ENCODE peak calls at places on chromosome 18, in six cellular contexts. Y, X, Q, E, B and I are unnamed samples. For H3K27me3, the result is how much of the 10 kb centered on the place peaks cover.

GRCh38 chr18:58105908-58106673 is 62.1 kb downstream of the NEDD4L start:
- DNase-seq in E (no peak), Q (peak), X (no peak), B (no peak), Y (no peak), I (no peak)

GRCh38 chr18:371616-371998 is 103.8 kb upstream of the THOC1 start:
- DNase-seq in E (no peak), Q (peak), B (no peak), Y (no peak), X (no peak), I (no peak)

GRCh38 chr18:67919316-67919715 is 402.8 kb upstream of the DSEL start:
- DNase-seq in Y (no peak), E (no peak), B (no peak), X (no peak), Q (no peak), I (no peak)

GRCh38 chr18:34697891-34698290 is 12.2 kb upstream of the DTNA start:
- DNase-seq in E (no peak), X (no peak), Q (no peak), B (no peak), Y (no peak), I (no peak)

GRCh38 chr18:65975536-65975935 is 224.7 kb downstream of the CDH7 start:
- DNase-seq in X (no peak), Y (no peak), B (no peak), Q (no peak), E (no peak), I (no peak)

GRCh38 chr18:76115580-76115979 is 379.5 kb downstream of the ZNF516 start:
- DNase-seq in B (no peak), Q (no peak), X (no peak), Y (no peak), E (no peak), I (no peak)

GRCh38 chr18:9614401-9615279 is at the start of gene PPP4R1:
- DNase-seq in X (peak), Y (peak), B (peak), E (peak), Q (peak), I (no peak)

GRCh38 chr18:56468379-56468778 is 170.0 kb downstream of the TXNL1 start:
- DNase-seq in Q (no peak), E (no peak), B (no peak), X (no peak), Y (no peak), I (no peak)

GRCh38 chr18:26593365-26594320 is 45.3 kb upstream of the KCTD1 start:
- DNase-seq in Y (no peak), E (no peak), Q (no peak), X (no peak), B (no peak), I (no peak)

GRCh38 chr18:22726469-22726868 is 206.7 kb upstream of the RBBP8 start:
- DNase-seq in E (no peak), Q (no peak), X (no peak), B (no peak), Y (no peak), I (no peak)

GRCh38 chr18:49546719-49547273 is 15.1 kb upstream of the LIPG start:
- DNase-seq in B (no peak), Q (no peak), X (no peak), E (no peak), Y (no peak), I (no peak)

GRCh38 chr18:9444549-9444948 is 30.8 kb upstream of the RALBP1 start:
- DNase-seq in X (no peak), B (no peak), Y (no peak), Q (no peak), E (no peak), I (no peak)

GRCh38 chr18:70493461-70493860 is 204.6 kb downstream of the SOCS6 start:
- DNase-seq in Y (no peak), X (no peak), B (no peak), Q (no peak), E (no peak), I (no peak)

GRCh38 chr18:33593261-33593660 is 15.2 kb downstream of the ASXL3 start:
- DNase-seq in E (no peak), Q (no peak), Y (no peak), B (no peak), X (no peak), I (no peak)

GRCh38 chr18:11927497-11927896 is 19.4 kb upstream of the MPPE1 start:
- DNase-seq in B (no peak), Q (no peak), E (no peak), Y (no peak), X (peak), I (no peak)

GRCh38 chr18:59787998-59788875 is 91.0 kb upstream of the CCBE1 start:
- DNase-seq in E (no peak), B (no peak), Q (no peak), X (peak), Y (no peak), I (peak)

GRCh38 chr18:12393998-12394397 is 13.7 kb upstream of the PRELID3A start:
- DNase-seq in X (no peak), E (peak), Y (no peak), Q (no peak), B (no peak), I (no peak)

GRCh38 chr18:59358611-59359575 is at the start of gene LMAN1:
- DNase-seq in Y (peak), X (peak), E (peak), Q (peak), B (peak), I (peak)

GRCh38 chr18:26863921-26864497 is 1.5 kb downstream of the AQP4 start:
- DNase-seq in Y (no peak), E (no peak), Q (no peak), X (no peak), B (no peak), I (no peak)

GRCh38 chr18:55706893-55707292 is 118.9 kb upstream of the TCF4 start:
- DNase-seq in X (peak), Q (no peak), Y (no peak), E (no peak), B (no peak), I (peak)

GRCh38 chr18:61348230-61348629 is 15.0 kb downstream of the CDH20 start:
- DNase-seq in X (no peak), B (no peak), Y (no peak), Q (no peak), E (no peak), I (no peak)

GRCh38 chr18:29361843-29362242 is 1184.9 kb upstream of the CDH2 start:
- DNase-seq in B (no peak), E (no peak), X (no peak), Q (no peak), Y (peak), I (no peak)

GRCh38 chr18:10798727-10799435 is 273.1 kb downstream of the NAPG start:
- DNase-seq in X (peak), Q (no peak), B (no peak), Y (no peak), E (no peak), I (peak)

GRCh38 chr18:59269563-59270214 is 3.6 kb downstream of the RAX start:
- DNase-seq in B (no peak), Y (no peak), E (no peak), X (no peak), Q (no peak), I (no peak)

GRCh38 chr18:73235491-73235890 is 367.7 kb upstream of the NETO1 start:
- DNase-seq in E (no peak), Q (no peak), B (no peak), X (no peak), Y (no peak), I (peak)

GRCh38 chr18:45802814-45803492 is 22.5 kb upstream of the SIGLEC15 start:
- DNase-seq in B (no peak), Y (no peak), E (no peak), Q (no peak), X (peak), I (peak)

GRCh38 chr18:26228562-26229260 is 2.5 kb downstream of the TAF4B start:
- DNase-seq in Y (no peak), B (no peak), Q (no peak), E (no peak), X (no peak), I (no peak)

GRCh38 chr18:57910817-57911216 is 107.7 kb upstream of the ATP8B1 start:
- DNase-seq in X (no peak), Y (peak), B (no peak), Q (no peak), E (peak), I (no peak)

GRCh38 chr18:44679056-44679911 is 1.4 kb upstream of the SETBP1 start:
- DNase-seq in Q (peak), B (peak), X (peak), E (peak), Y (peak), I (peak)

GRCh38 chr18:35322486-35323258 is 21.5 kb downstream of the ZNF24 start:
- DNase-seq in E (no peak), Y (no peak), B (no peak), Q (no peak), X (no peak), I (no peak)

GRCh38 chr18:36503477-36503876 is 206.0 kb downstream of the FHOD3 start:
- DNase-seq in X (no peak), Y (no peak), B (no peak), Q (no peak), E (no peak), I (no peak)

GRCh38 chr18:48996901-48997463 is 46.2 kb upstream of the SMAD7 start:
- DNase-seq in E (no peak), X (no peak), B (no peak), Y (no peak), Q (peak), I (peak)

GRCh38 chr18:51039138-51040112 is 9.4 kb downstream of the SMAD4 start:
- DNase-seq in Q (peak), E (peak), Y (peak), B (no peak), X (peak), I (peak)

GRCh38 chr18:54386043-54386442 is 28.3 kb downstream of the C18orf54 start:
- DNase-seq in B (no peak), Q (no peak), E (no peak), X (no peak), Y (peak), I (no peak)
- TF ChIP-seq CTCF in B (no peak), Q (no peak), E (no peak), X (no peak), Y (peak), I (no peak)

GRCh38 chr18:79553154-79553553 is 126.4 kb upstream of the CTDP1 start:
- DNase-seq in X (no peak), E (no peak), Q (no peak), B (no peak), Y (no peak), I (no peak)

GRCh38 chr18:79552696-79553095 is 126.9 kb upstream of the CTDP1 start:
- DNase-seq in Y (no peak), B (no peak), Q (no peak), X (no peak), E (no peak), I (no peak)

GRCh38 chr18:79554945-79555645 is 124.5 kb upstream of the CTDP1 start:
- DNase-seq in X (no peak), E (no peak), Q (no peak), B (no peak), Y (peak), I (no peak)

GRCh38 chr18:79554321-79554720 is 125.3 kb upstream of the CTDP1 start:
- DNase-seq in X (no peak), E (no peak), Y (no peak), B (no peak), Q (no peak), I (no peak)

GRCh38 chr18:79553696-79554095 is 125.9 kb upstream of the CTDP1 start:
- DNase-seq in B (no peak), Y (no peak), E (no peak), Q (no peak), X (no peak), I (no peak)
- H3K27me3 ChIP-seq in B (under half), Y (under half), E (under half), Q (half or more), X (under half), I (under half)

GRCh38 chr18:74457043-74457742 is at the start of gene DIPK1C:
- DNase-seq in Y (no peak), E (no peak), Q (no peak), X (no peak), B (peak), I (no peak)

GRCh38 chr18:74456409-74457042 is 582 bp downstream of the DIPK1C start:
- DNase-seq in Q (no peak), Y (no peak), E (no peak), X (no peak), B (peak), I (no peak)

GRCh38 chr18:74460825-74461224 is 3.7 kb upstream of the DIPK1C start:
- DNase-seq in B (no peak), Y (no peak), Q (no peak), X (no peak), E (no peak), I (no peak)

GRCh38 chr18:74457743-74458465 is 796 bp upstream of the DIPK1C start:
- DNase-seq in Y (no peak), E (no peak), B (peak), X (no peak), Q (no peak), I (no peak)

DNA sequence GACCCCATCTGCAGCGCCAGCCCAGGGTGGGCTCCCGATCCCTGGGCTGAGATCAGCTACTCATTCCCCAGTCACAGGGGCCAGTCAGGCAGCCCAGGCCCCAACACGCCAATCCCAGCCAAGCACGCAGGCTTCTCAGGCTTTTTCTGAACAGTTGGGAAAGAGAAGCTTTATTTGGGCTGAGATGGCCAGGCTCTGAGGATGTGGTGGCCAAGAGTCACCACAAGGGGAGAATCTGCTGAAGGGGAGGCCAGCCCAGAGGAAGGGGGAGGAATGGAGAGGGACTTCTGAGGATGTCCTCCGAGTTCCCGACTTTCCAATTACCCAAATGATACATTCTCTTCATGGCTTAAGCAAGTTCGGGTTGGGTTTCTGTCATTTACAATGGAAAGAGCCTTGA is 2.8 kb upstream of the DIPK1C start:
- DNase-seq in X (no peak), Y (peak), Q (peak), B (no peak), E (no peak), I (no peak)
- TF ChIP-seq CTCF in X (peak), Y (peak), Q (peak), B (peak), E (no peak), I (peak)

GRCh38 chr18:78986018-78986481 is 6.4 kb downstream of the SALL3 start:
- DNase-seq in E (no peak), Q (peak), X (peak), Y (no peak), B (no peak), I (no peak)
- H3K27me3 ChIP-seq in E (under half), Q (half or more), X (half or more), Y (under half), B (half or more), I (under half)

GRCh38 chr18:3885209-3885792 is 435.3 kb downstream of the TGIF1 start:
- DNase-seq in X (no peak), B (no peak), Y (no peak), Q (peak), E (no peak), I (peak)
- TF ChIP-seq CTCF in X (peak), B (peak), Y (peak), Q (peak), E (no peak), I (peak)

DNA sequence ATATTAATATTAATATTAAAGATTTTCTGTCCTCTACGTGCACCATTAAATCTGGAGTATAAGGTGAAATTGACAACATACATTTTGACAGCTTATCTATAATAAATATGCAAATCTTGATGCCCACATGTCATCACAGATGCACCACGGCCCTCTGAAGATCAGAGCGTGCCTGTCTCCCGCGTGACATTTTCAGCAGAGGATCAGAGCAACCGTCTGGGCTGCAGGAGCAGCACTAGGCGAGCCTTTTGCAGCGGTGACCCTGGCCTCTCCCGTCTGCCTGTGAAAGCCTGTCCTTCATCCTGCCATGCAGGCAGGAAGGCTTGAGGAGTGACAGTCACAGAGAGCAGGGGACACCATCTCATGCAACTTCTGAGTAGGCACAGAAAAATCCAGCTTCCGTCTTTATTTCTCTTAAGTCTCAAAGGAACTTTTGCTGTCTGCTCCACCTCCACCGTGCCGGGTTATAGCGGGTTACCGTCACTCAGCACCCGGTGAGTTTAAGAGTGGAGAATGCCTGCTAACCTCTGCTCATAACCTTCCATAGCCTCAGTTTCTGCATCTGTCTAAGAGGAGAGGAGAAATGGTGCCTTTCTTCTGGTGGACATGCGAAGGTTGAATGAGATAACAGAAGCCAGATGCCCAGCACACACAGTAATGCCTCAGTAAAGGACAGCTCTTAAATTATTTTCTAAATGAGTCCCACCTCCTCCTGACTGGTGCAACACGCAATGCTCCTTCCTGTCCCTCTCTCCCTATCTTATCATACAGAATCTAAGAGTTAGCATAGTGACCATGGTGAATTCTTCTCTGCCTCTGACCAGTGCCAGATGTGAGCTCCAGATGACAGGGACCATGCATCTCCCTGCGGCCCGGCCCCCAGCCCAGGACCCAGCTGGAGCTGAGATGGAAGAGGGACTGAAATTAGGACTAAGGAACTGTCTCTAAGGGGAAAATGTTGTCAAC is 43.8 kb downstream of the CELF4 start:
- DNase-seq in Q (peak), X (no peak), Y (no peak), B (no peak), E (no peak), I (no peak)
- H3K27me3 ChIP-seq in Q (under half), X (under half), Y (under half), B (half or more), E (under half), I (under half)